ENCODE peak calls at places on chromosomes 13 and 19, in four cellular contexts. I is fibroblast of lung, Q is hepatocyte, L is SK-N-SH. J is an unnamed sample.

GRCh38 chr13:47326061-47326460 is 429.2 kb upstream of the HTR2A start:
- DNase-seq in I (peak; percentile 28), Q (no peak), L (no peak), J (no peak)

GRCh38 chr19:9808855-9809646 is 9.8 kb downstream of the FBXL12 start:
- DNase-seq in I (no peak), Q (no peak), L (no peak), J (no peak)

GRCh38 chr13:18946738-18947137 is 234.9 kb downstream of the TUBA3C start:
- DNase-seq in I (no peak), Q (no peak), L (no peak), J (no peak)

GRCh38 chr19:55383789-55384575 is at the start of gene TMEM238:
- DNase-seq in I (peak; percentile 69), Q (peak; percentile 86), L (peak; percentile 88), J (peak; percentile 86)

GRCh38 chr19:54430306-54431254 is 15.3 kb downstream of the TTYH1 start:
- DNase-seq in I (peak; percentile 28), Q (peak; percentile 77), L (peak; percentile 86), J (peak; percentile 85)

GRCh38 chr19:35347930-35348298 is 212 bp downstream of the FFAR1 start:
- DNase-seq in I (no peak), Q (no peak), L (no peak), J (no peak)

GRCh38 chr19:54357381-54357780 is 7.3 kb downstream of the LAIR1 start:
- DNase-seq in I (no peak), Q (no peak), L (no peak), J (no peak)

GRCh38 chr19:53873451-53874383 is 6.0 kb downstream of the MYADM start:
- DNase-seq in I (no peak), Q (no peak), L (no peak), J (peak; percentile 21)

GRCh38 chr13:37495046-37495445 is 103.5 kb downstream of the POSTN start:
- DNase-seq in I (no peak), Q (no peak), L (no peak), J (peak; percentile 55)

GRCh38 chr13:24563087-24563486 is 50.5 kb upstream of the PARP4 start:
- DNase-seq in I (no peak), Q (no peak), L (no peak), J (no peak)

GRCh38 chr19:5897189-5897969 is 6.2 kb downstream of the NDUFA11 start:
- DNase-seq in I (no peak), Q (no peak), L (no peak), J (no peak)

GRCh38 chr19:47682939-47683338 is 30.3 kb upstream of the EHD2 start:
- DNase-seq in I (no peak), Q (no peak), L (no peak), J (no peak)

GRCh38 chr13:90171649-90172048 is 1175.8 kb upstream of the MIR17HG start:
- DNase-seq in I (peak; percentile 2), Q (no peak), L (no peak), J (no peak)

DNA sequence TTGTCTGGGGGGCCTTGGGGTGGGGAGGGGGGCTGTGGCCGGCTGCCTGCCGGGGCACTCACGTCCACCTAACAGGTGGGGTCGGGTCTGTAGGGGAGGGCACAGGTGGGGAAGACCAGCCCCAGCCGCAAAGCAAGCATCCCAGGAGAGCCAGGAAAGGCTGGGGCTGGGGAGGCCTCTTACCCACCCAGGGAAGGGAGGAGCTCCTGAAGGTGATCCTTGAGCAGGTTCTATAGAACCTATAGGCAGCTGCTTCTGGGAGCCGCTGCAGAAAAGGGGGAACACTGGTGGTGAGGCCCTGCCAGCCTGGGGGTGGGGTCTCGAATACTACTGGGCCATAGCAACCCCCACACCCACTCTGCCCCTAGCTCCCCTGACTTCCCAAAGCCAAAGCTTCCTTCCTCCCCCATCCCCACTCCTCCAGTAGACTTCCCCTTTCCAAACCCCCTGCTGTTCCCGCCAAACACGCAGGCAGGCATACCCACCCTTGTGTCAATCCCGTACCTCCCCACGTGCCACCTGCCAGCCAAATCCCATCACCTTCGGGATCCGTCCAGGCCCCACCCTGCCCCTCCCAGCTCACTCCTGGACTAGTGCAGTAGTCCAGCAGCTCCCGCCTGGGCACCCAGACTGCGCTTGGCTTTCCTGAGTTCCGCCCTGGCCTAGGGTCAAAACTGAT is 5.6 kb downstream of the KLF16 start:
- DNase-seq in I (no peak), Q (no peak), L (no peak), J (no peak)
- H3K4me1 ChIP-seq in I (peaks cover 48% of the 10 kb centered on the region), Q (peaks cover 77% of the 10 kb centered on the region), L (peaks cover 65% of the 10 kb centered on the region), J (peaks cover 20% of the 10 kb centered on the region)

GRCh38 chr13:105990256-105990958 is 545.1 kb downstream of the EFNB2 start:
- DNase-seq in I (peak; percentile 47), Q (no peak), L (no peak), J (no peak)
- H2AFZ ChIP-seq in I (no peak overlapping the region), Q (no peak overlapping the region), L (no peak overlapping the region), J (no peak overlapping the region)

DNA sequence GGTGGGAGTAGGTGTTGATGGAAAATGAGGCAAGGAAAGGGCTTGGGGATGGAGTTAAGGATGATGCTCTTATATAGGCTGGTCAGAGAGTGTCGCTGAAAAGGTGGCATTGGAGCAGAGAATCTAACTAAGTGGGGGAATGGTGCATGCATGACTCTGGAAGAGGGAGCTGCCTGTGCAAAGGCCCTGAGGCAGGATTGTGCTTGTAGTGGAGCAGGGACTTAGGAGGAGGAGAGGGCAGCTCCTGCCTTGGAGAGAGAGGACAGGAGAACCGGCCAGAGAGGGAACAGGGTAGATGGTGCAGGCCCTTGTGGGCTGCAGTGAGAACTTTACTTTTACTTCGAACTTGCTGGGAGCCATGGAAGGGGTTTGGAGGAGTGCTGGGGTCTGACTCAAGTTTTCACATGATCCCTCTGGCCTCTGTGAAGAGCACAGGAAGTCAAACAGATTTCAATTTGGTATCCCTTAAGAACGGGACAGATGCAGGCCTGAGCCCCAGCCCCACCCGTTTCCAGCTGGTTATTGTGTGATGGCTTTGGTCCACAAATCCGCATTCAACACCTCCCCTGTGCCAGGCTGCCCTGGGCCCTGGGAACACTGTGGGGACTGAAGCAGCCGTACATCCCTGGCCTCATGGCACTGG is 7.0 kb downstream of the AP2A1 start:
- DNase-seq in I (peak; percentile 42), Q (no peak), L (no peak), J (no peak)
- H3K79me2 ChIP-seq in I (peaks cover 65% of the 10 kb centered on the region), Q (peaks cover 77% of the 10 kb centered on the region), L (peaks cover 94% of the 10 kb centered on the region), J (peaks cover 11% of the 10 kb centered on the region)

DNA sequence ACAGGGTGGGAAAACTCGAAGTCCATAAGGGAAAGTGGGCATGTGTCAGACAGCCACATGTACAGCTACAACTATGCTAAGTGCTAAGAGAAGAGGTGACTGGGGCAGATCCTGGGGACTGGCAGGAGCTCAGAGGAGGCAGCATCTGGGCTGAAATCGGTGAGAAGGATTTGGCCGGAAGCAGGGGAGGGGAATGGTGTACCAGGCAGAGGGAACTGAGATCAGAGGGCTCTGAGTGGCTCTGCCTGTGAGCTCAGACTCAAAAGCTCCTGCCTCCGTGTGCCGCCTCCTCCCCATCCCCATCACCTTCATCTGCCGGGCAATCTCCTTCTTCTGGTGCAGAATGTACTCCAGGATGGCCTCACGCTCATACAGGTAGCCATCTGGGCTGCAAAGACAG is 21.8 kb downstream of the NOSIP start:
- DNase-seq in I (no peak), Q (no peak), L (no peak), J (no peak)
- H3K4me1 ChIP-seq in I (peaks cover 4% of the 10 kb centered on the region), Q (peaks cover 5% of the 10 kb centered on the region), L (no peaks in the 10 kb centered on the region), J (no peaks in the 10 kb centered on the region)

DNA sequence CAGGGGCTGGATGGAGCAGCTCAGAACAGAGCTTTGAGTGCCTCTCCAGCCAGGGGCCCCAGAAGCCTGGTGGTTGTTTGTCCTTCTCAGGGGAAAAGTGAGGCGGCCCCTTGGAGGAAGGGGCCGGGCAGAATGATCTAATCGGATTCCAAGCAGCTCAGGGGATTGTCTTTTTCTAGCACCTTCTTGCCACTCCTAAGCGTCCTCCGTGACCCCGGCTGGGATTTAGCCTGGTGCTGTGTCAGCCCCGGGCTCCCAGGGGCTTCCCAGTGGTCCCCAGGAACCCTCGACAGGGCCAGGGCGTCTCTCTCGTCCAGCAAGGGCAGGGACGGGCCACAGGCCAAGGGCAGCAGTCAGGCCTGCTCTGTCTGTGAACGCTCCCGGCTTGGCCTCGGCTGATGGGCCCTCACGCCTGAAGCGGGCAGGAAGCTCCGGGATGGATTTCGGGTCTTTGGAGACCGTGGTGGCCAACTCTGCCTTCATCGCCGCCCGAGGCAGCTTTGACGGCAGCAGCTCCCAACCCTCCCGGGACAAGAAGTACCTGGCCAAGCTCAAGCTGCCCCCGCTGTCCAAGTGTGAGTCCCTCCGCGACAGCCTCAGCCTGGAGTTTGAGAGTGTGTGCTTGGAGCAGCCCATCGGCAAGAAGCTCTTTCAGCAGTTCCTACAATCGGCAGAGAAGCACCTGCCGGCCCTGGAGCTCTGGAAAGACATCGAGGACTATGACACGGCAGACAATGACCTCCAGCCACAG is at the start of gene GRK1:
- DNase-seq in I (no peak), Q (no peak), L (no peak), J (no peak)
- H2AFZ ChIP-seq in I (no peak within 1 kb of the TSS), Q (no peak within 1 kb of the TSS), L (no peak within 1 kb of the TSS), J (no peak within 1 kb of the TSS)

DNA sequence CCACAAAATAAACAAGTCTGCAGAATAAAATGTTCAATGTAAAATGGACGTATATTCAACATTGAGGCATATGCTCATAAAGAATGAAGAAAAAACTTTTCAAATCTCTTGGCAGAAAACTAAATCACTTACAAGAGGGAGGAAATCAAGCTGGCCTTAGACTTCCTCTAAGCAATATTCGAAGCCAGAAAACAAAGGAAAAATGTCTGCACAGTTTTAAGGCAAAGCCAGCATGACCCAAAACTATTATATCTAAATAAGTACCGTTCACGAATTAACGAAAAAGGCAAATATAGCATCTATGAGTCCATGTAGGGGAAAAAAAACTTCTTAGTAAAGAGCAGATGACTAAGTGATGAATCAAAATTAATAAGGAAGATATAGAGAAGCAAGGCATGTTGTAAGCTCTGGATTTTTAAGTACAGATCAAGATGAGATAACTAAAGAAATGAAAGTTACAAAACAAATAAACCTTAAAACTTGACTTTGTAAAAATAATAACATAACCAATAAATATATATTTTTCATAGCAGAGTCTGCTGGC is 101.3 kb downstream of the KCNRG start:
- DNase-seq in I (peak; percentile 8), Q (no peak), L (no peak), J (peak; percentile 39)
- H3K79me2 ChIP-seq in I (peaks cover 10% of the 10 kb centered on the region), Q (peaks cover 88% of the 10 kb centered on the region), L (peaks cover 40% of the 10 kb centered on the region), J (peaks cover 28% of the 10 kb centered on the region)

GRCh38 chr19:13053761-13054604 is 48.7 kb downstream of the LYL1 start:
- DNase-seq in I (peak; percentile 89), Q (peak; percentile 85), L (peak; percentile 73), J (peak; percentile 93)
- H3K4me1 ChIP-seq in I (peaks cover 68% of the 10 kb centered on the region), Q (peaks cover 82% of the 10 kb centered on the region), L (peaks cover 91% of the 10 kb centered on the region), J (peaks cover 41% of the 10 kb centered on the region)

DNA sequence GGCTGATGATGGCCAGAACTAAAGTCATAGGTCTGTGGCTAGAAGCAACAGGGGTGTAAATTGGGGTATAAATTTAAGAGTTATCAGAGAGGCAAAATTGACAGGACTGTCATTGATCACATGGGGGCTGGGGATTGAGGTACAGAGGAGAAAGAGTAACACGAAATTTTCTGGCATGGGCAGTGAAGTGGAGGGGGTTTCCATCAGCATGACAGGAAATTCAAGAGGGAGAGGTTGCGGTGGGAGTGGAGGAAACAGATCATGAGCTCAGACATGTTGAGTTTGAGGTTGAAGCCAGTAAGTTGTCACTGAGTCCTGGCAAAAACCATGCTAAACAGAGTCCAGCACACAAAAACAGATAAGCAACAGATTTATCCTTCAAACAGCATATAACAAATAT is 192.1 kb upstream of the TSC22D1 start:
- DNase-seq in I (no peak), Q (no peak), L (no peak), J (no peak)
- H2AFZ ChIP-seq in I (no peak overlapping the region), Q (no peak overlapping the region), L (no peak overlapping the region), J (peak overlapping the region; percentile 57)

GRCh38 chr19:18486746-18487145 is 35.1 kb downstream of the ELL start:
- DNase-seq in I (no peak), Q (no peak), L (no peak), J (no peak)
- H3K79me2 ChIP-seq in I (peaks cover 75% of the 10 kb centered on the region), Q (peaks cover 95% of the 10 kb centered on the region), L (peaks cover 90% of the 10 kb centered on the region), J (peaks cover 87% of the 10 kb centered on the region)

GRCh38 chr19:1425102-1425842 is 12.9 kb upstream of the RPS15 start:
- DNase-seq in I (no peak), Q (no peak), L (no peak), J (no peak)
- H3K4me1 ChIP-seq in I (no peaks in the 10 kb centered on the region), Q (peaks cover 20% of the 10 kb centered on the region), L (no peaks in the 10 kb centered on the region), J (no peaks in the 10 kb centered on the region)